ENCODE peak calls at places on chromosomes 7 and 10, in four cellular contexts. C is right lobe of liver, A is RWPE1, Y is NCI-H1694 treated with DMSO at 0.1 percent for 48 hours. J is an unnamed sample.

GRCh38 chr10:36759111-36759805 is 366.1 kb upstream of the ANKRD30A start:
- DNase-seq in C (no peak), A (peak; percentile 55), Y (no peak), J (peak; percentile 49)

GRCh38 chr10:113060221-113061053 is 110.4 kb downstream of the TCF7L2 start:
- DNase-seq in C (no peak), A (no peak), Y (no peak), J (no peak)

GRCh38 chr10:19845963-19846362 is 29.7 kb downstream of the PLXDC2 start:
- DNase-seq in C (no peak), A (peak; percentile 10), Y (no peak), J (no peak)

GRCh38 chr10:5501976-5502902 is 2.9 kb upstream of the CALML5 start:
- DNase-seq in C (no peak), A (no peak), Y (no peak), J (no peak)

GRCh38 chr7:149819961-149820340 is 18.2 kb upstream of the ZNF862 start:
- DNase-seq in C (peak; percentile 39), A (no peak), Y (no peak), J (no peak)

GRCh38 chr7:47440320-47440719 is 141.6 kb downstream of the TNS3 start:
- DNase-seq in C (no peak), A (no peak), Y (no peak), J (no peak)

GRCh38 chr7:101936612-101937231 is 119.3 kb downstream of the CUX1 start:
- DNase-seq in C (no peak), A (no peak), Y (no peak), J (no peak)

GRCh38 chr10:72081210-72081609 is 7.1 kb downstream of the SPOCK2 start:
- DNase-seq in C (no peak), A (no peak), Y (no peak), J (no peak)

GRCh38 chr7:123204206-123204835 is 4.6 kb upstream of the SLC13A1 start:
- DNase-seq in C (no peak), A (no peak), Y (no peak), J (no peak)

GRCh38 chr7:69596723-69597277 is 1.5 kb upstream of the AUTS2 start:
- DNase-seq in C (no peak), A (no peak), Y (no peak), J (no peak)

GRCh38 chr10:60816624-60817023 is 38.3 kb downstream of the CDK1 start:
- DNase-seq in C (no peak), A (peak; percentile 85), Y (peak; percentile 74), J (peak; percentile 78)

GRCh38 chr7:101562531-101563197 is 66.4 kb downstream of the MYL10 start:
- DNase-seq in C (no peak), A (no peak), Y (no peak), J (no peak)

GRCh38 chr7:157540020-157540419 is 203.2 kb downstream of the DNAJB6 start:
- DNase-seq in C (no peak), A (no peak), Y (no peak), J (no peak)

GRCh38 chr10:6128591-6129383 is 40.0 kb downstream of the RBM17 start:
- DNase-seq in C (no peak), A (no peak), Y (no peak), J (no peak)

GRCh38 chr10:89954787-89955566 is 253.6 kb downstream of the KIF20B start:
- DNase-seq in C (no peak), A (peak; percentile 21), Y (peak; percentile 46), J (peak; percentile 27)

GRCh38 chr10:89773081-89773480 is 71.7 kb downstream of the KIF20B start:
- DNase-seq in C (no peak), A (no peak), Y (no peak), J (peak; percentile 45)

GRCh38 chr10:77247076-77247561 is 390.5 kb downstream of the KCNMA1 start:
- DNase-seq in C (no peak), A (no peak), Y (no peak), J (no peak)

GRCh38 chr10:33950216-33950615 is 615.7 kb upstream of the NRP1 start:
- DNase-seq in C (no peak), A (no peak), Y (no peak), J (no peak)

GRCh38 chr10:43263551-43264323 is 3.1 kb downstream of the RASGEF1A start:
- DNase-seq in C (peak; percentile 53), A (no peak), Y (no peak), J (no peak)

GRCh38 chr10:26437637-26438461 is at the start of gene APBB1IP:
- DNase-seq in C (peak; percentile 97), A (no peak), Y (no peak), J (no peak)

GRCh38 chr10:117631276-117632151 is 89.0 kb downstream of the EMX2 start:
- DNase-seq in C (no peak), A (no peak), Y (peak; percentile 11), J (no peak)

GRCh38 chr7:94620703-94621118 is 35.2 kb downstream of the SGCE start:
- DNase-seq in C (peak; percentile 78), A (peak; percentile 92), Y (peak; percentile 77), J (peak; percentile 87)

GRCh38 chr7:83211685-83212084 is 49.0 kb upstream of the PCLO start:
- DNase-seq in C (no peak), A (no peak), Y (no peak), J (no peak)

GRCh38 chr7:70040971-70041766 is 442.9 kb downstream of the AUTS2 start:
- DNase-seq in C (no peak), A (no peak), Y (peak; percentile 77), J (peak; percentile 31)

GRCh38 chr10:88110822-88111221 is 247.4 kb downstream of the PTEN start:
- DNase-seq in C (no peak), A (no peak), Y (no peak), J (no peak)

GRCh38 chr10:103053659-103054581 is 135.8 kb downstream of the CNNM2 start:
- DNase-seq in C (peak; percentile 86), A (peak; percentile 11), Y (no peak), J (peak; percentile 30)

GRCh38 chr10:48684792-48685651 is at the start of gene WDFY4:
- DNase-seq in C (no peak), A (no peak), Y (no peak), J (no peak)

GRCh38 chr7:137245186-137245585 is 98.3 kb downstream of the PTN start:
- DNase-seq in C (no peak), A (no peak), Y (no peak), J (peak; percentile 3)

GRCh38 chr7:138081868-138082267 is 5.6 kb downstream of the AKR1D1 start:
- DNase-seq in C (peak; percentile 61), A (no peak), Y (no peak), J (no peak)

GRCh38 chr7:77388055-77388454 is 28.1 kb downstream of the GSAP start:
- DNase-seq in C (no peak), A (no peak), Y (no peak), J (no peak)

GRCh38 chr7:45031829-45032228 is 31.8 kb downstream of the CCM2 start:
- DNase-seq in C (no peak), A (no peak), Y (no peak), J (no peak)

GRCh38 chr7:117600912-117601311 is 121.1 kb downstream of the CFTR start:
- DNase-seq in C (no peak), A (no peak), Y (no peak), J (no peak)

GRCh38 chr7:116271161-116271979 is 61.0 kb downstream of the TES start:
- DNase-seq in C (no peak), A (no peak), Y (no peak), J (no peak)